ENCODE peak calls at places on chromosomes 1 and 21, in four cellular contexts. B is endothelial cell of umbilical vein, T is ovary, U is cardiac fibroblast. S is an unnamed sample.

GRCh38 chr21:19011448-19011847 is 607.9 kb upstream of the TMPRSS15 start:
- DNase-seq in U (no peak), T (no peak), B (no peak), S (no peak)

GRCh38 chr1:62040973-62041372 is 153.7 kb upstream of the L1TD1 start:
- DNase-seq in U (no peak), B (no peak), T (no peak), S (no peak)

GRCh38 chr21:32392299-32392879 is 423 bp downstream of the URB1 start:
- DNase-seq in T (no peak), U (peak), B (peak), S (no peak)

GRCh38 chr1:25042876-25043580 is 113.0 kb upstream of the RUNX3 start:
- DNase-seq in T (no peak), B (no peak), U (no peak), S (no peak)

GRCh38 chr1:28966617-28967016 is 52.2 kb downstream of the EPB41 start:
- DNase-seq in T (no peak), B (peak), U (no peak), S (no peak)

GRCh38 chr21:18603246-18603645 is 199.7 kb upstream of the TMPRSS15 start:
- DNase-seq in B (peak), U (no peak), T (no peak), S (no peak)

GRCh38 chr1:164773146-164773545 is 214.2 kb downstream of the PBX1 start:
- DNase-seq in B (no peak), U (no peak), T (no peak), S (no peak)

GRCh38 chr1:159934136-159935039 is 9.1 kb upstream of the TAGLN2 start:
- DNase-seq in B (no peak), U (no peak), T (no peak), S (no peak)

GRCh38 chr1:163561570-163562295 is 240.0 kb downstream of the NUF2 start:
- DNase-seq in U (peak), T (no peak), B (peak), S (no peak)

GRCh38 chr21:42975886-42976608 is 1.7 kb downstream of the PKNOX1 start:
- DNase-seq in U (no peak), T (no peak), B (no peak), S (no peak)

GRCh38 chr1:235278233-235278914 is 49.6 kb downstream of the ARID4B start:
- DNase-seq in B (no peak), T (no peak), U (no peak), S (no peak)

GRCh38 chr1:89975540-89976125 is 19.3 kb upstream of the ZNF326 start:
- DNase-seq in U (no peak), T (no peak), B (peak), S (no peak)

GRCh38 chr21:26091480-26092018 is 79.0 kb downstream of the APP start:
- DNase-seq in T (no peak), B (no peak), U (no peak), S (no peak)
- TF ChIP-seq CTCF in T (no peak), B (no peak), U (peak), S (no peak)

GRCh38 chr1:9128161-9128519 is 762 bp downstream of the GPR157 start:
- DNase-seq in U (no peak), B (no peak), T (no peak), S (no peak)

GRCh38 chr1:9127395-9128160 is 1.3 kb downstream of the GPR157 start:
- DNase-seq in T (no peak), U (peak), B (no peak), S (no peak)

GRCh38 chr1:9126511-9126910 is 2.4 kb downstream of the GPR157 start:
- DNase-seq in U (no peak), T (no peak), B (no peak), S (no peak)

GRCh38 chr1:9129391-9130041 is 614 bp upstream of the GPR157 start:
- DNase-seq in U (peak), T (peak), B (peak), S (no peak)

GRCh38 chr1:9128520-9129371 is at the start of gene GPR157:
- DNase-seq in T (peak), B (peak), U (peak), S (no peak)
- TF ChIP-seq CTCF in T (no peak), B (no peak), U (no peak), S (no peak)

GRCh38 chr1:199220046-199220445 is 581.2 kb downstream of the PTPRC start:
- DNase-seq in B (no peak), U (no peak), T (no peak), S (no peak)

GRCh38 chr1:199223936-199224335 is 585.1 kb downstream of the PTPRC start:
- DNase-seq in U (peak), T (no peak), B (no peak), S (no peak)

GRCh38 chr1:199221371-199222150 is 582.7 kb downstream of the PTPRC start:
- DNase-seq in T (no peak), U (no peak), B (no peak), S (no peak)

GRCh38 chr1:199218533-199218932 is 579.7 kb downstream of the PTPRC start:
- DNase-seq in B (no peak), T (no peak), U (no peak), S (no peak)

DNA sequence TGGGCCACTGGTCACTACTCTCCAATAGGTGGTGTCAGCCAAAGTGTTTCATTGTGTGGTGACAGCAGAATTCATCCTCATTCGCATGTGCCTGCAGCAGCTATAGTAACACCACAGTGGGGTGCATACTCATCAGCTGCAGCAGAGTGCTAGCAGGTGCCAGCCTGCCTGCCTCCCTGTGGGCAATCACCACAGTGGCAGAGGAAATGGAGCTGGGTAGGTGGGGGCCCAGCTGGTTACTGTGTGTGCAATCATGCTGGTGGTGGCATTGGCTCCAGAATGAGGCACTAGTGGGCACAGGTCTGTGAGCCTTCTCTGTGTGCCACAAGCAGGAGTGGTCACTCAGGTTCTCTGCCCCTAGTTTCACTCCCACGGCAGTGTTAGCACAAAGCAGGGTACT is 579.2 kb downstream of the PTPRC start:
- DNase-seq in B (no peak), T (no peak), U (no peak), S (no peak)
- TF ChIP-seq CTCF in B (no peak), T (no peak), U (no peak), S (no peak)

DNA sequence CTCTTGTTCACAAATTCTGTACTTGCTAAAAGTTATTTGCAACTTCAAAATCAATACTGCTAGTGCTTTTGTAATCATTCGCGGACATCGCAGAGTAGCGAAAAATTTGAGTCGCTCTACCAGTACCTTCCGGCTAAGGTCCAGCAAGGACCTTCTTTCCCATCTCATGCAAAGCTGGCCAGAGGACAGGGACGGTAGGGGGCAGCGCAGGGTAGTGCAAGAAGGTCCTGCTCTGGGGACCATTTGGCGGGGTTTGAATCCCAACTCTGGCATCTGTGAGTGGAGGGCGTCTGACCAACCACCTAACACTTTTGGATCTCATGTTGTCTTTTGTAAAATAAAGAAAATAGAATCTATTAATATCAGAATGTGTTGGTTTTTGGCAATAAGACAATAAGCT is 258.3 kb downstream of the SPATA17 start:
- DNase-seq in U (no peak), T (no peak), B (no peak), S (no peak)
- TF ChIP-seq CTCF in U (no peak), T (no peak), B (no peak), S (peak)

GRCh38 chr1:228459091-228459993 is 27.8 kb upstream of the RNF187 start:
- DNase-seq in T (peak), U (peak), B (peak), S (no peak)
- TF ChIP-seq CTCF in T (peak), U (peak), B (peak), S (peak)

GRCh38 chr1:157357111-157357510 is 195.2 kb downstream of the FCRL5 start:
- DNase-seq in B (no peak), U (no peak), T (no peak), S (no peak)

GRCh38 chr1:157356611-157357010 is 195.7 kb downstream of the FCRL5 start:
- DNase-seq in U (no peak), B (no peak), T (no peak), S (no peak)

GRCh38 chr1:157352216-157352615 is 200.1 kb downstream of the FCRL5 start:
- DNase-seq in T (no peak), B (no peak), U (no peak), S (no peak)

GRCh38 chr1:157352817-157353408 is 199.4 kb downstream of the FCRL5 start:
- DNase-seq in T (no peak), B (no peak), U (no peak), S (no peak)

DNA sequence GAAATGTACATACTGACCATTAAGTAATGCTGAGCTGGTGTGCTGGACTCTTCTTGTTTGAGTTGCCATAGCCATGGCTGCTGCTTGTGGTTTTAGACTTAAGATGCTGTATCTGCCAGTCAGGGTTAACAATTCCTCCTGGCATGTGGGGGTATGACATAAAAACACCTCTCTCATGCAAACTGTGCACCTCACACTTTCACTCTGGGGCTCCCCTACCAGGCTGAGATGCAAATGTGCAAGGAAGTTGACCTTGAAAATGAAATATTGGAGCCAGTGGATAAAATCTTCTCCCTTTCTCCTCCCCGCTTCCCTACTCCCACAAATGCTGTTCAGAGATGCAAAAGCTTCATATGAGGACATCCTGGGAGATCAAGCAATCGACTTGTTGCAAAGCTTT is 198.8 kb downstream of the FCRL5 start:
- DNase-seq in T (no peak), B (no peak), U (no peak), S (no peak)
- TF ChIP-seq CTCF in T (no peak), B (no peak), U (no peak), S (no peak)

GRCh38 chr21:45918835-45919467 is 62.6 kb upstream of the COL6A1 start:
- DNase-seq in U (no peak), T (no peak), B (no peak), S (no peak)
- TF ChIP-seq CTCF in U (no peak), T (no peak), B (no peak), S (no peak)

GRCh38 chr1:63773496-63773814 is 362 bp upstream of the ROR1 start:
- DNase-seq in T (no peak), B (no peak), U (no peak), S (no peak)

GRCh38 chr1:63772876-63773275 is 941 bp upstream of the ROR1 start:
- DNase-seq in U (no peak), B (no peak), T (no peak), S (no peak)

GRCh38 chr1:63775418-63776127 is 1.8 kb downstream of the ROR1 start:
- DNase-seq in U (peak), T (no peak), B (no peak), S (no peak)

GRCh38 chr1:63774617-63775417 is 1.0 kb downstream of the ROR1 start:
- DNase-seq in T (peak), B (peak), U (peak), S (no peak)

GRCh38 chr1:63773815-63774616 is at the start of gene ROR1:
- DNase-seq in T (peak), U (peak), B (peak), S (peak)
- TF ChIP-seq CTCF in T (peak), U (peak), B (peak), S (peak)

S was measured in osteocyte.